ENCODE peak calls at places on chromosomes 5 and 9, in four cellular contexts. W is heart right ventricle, C is gastrocnemius medialis, T is tibial nerve. V is an unnamed sample. For H3K4me1 and H3K36me3, the result is how much of the 10 kb centered on the place peaks cover.

GRCh38 chr9:12815895-12816294 is 41.1 kb downstream of the LURAP1L start:
- DNase-seq in W (no peak), C (no peak), T (no peak), V (no peak)

GRCh38 chr5:140240987-140241706 is 61.8 kb downstream of the PFDN1 start:
- DNase-seq in W (peak), C (peak), T (peak), V (peak)

GRCh38 chr5:162268694-162269481 is 201.3 kb downstream of the GABRG2 start:
- DNase-seq in W (no peak), C (no peak), T (no peak), V (no peak)

GRCh38 chr5:146283344-146283761 is 55.3 kb upstream of the POU4F3 start:
- DNase-seq in W (no peak), C (no peak), T (no peak), V (no peak)

GRCh38 chr5:151319334-151319733 is 15.8 kb upstream of the SLC36A3 start:
- DNase-seq in W (peak), C (no peak), T (peak), V (no peak)

GRCh38 chr5:177035982-177036381 is 13.5 kb downstream of the ZNF346 start:
- DNase-seq in W (no peak), C (no peak), T (no peak), V (no peak)

GRCh38 chr5:176823076-176823481 is 12.7 kb downstream of the UNC5A start:
- DNase-seq in W (no peak), C (no peak), T (no peak), V (no peak)

GRCh38 chr9:127058645-127059021 is 63.8 kb downstream of the ANGPTL2 start:
- DNase-seq in W (no peak), C (no peak), T (no peak), V (no peak)

GRCh38 chr5:322942-323879 is 1.7 kb downstream of the AHRR start:
- DNase-seq in W (no peak), C (no peak), T (no peak), V (peak)

DNA sequence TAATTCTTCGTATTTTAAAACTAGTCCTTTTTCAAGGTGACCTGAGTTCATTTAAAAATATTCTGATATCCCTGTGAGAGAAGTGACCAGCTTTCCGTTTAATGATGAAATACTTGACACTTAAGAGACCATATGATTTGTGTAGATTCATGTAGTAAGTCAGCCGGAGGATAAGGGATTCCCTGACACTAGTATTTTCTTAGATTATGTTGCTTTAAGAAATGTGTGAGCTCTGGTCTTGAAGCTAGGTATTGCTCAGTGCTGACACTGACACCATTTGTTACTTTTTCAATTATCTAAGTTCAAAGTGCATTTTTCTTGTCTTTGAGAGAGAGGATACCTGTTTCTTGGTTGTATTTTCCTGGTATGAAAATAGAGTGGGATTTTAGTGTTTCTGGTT is 4.2 kb downstream of the NIPBL start:
- DNase-seq in W (no peak), C (no peak), T (no peak), V (no peak)
- H3K4me1 ChIP-seq in W (half or more), C (half or more), T (half or more), V (half or more)

GRCh38 chr9:131595771-131596743 is 50.7 kb downstream of the PRRT1B start:
- DNase-seq in W (no peak), C (no peak), T (no peak), V (no peak)

GRCh38 chr9:131594906-131595675 is 49.8 kb downstream of the PRRT1B start:
- DNase-seq in W (no peak), C (no peak), T (no peak), V (no peak)

GRCh38 chr9:131597246-131597645 is 51.9 kb downstream of the PRRT1B start:
- DNase-seq in W (no peak), C (no peak), T (no peak), V (no peak)

GRCh38 chr9:131601683-131602181 is 56.4 kb downstream of the PRRT1B start:
- DNase-seq in W (no peak), C (no peak), T (no peak), V (no peak)

GRCh38 chr9:131598121-131598520 is 52.8 kb downstream of the PRRT1B start:
- DNase-seq in W (no peak), C (peak), T (peak), V (peak)
- H3K36me3 ChIP-seq in W (under half), C (under half), T (under half), V (half or more)

GRCh38 chr9:133144887-133145466 is 18.7 kb downstream of the GBGT1 start:
- DNase-seq in W (no peak), C (no peak), T (no peak), V (no peak)
- H3K4me1 ChIP-seq in W (half or more), C (under half), T (half or more), V (under half)

GRCh38 chr5:95759634-95760033 is 28.5 kb downstream of the RHOBTB3 start:
- DNase-seq in W (no peak), C (no peak), T (no peak), V (no peak)

GRCh38 chr5:95760291-95761191 is 29.4 kb downstream of the RHOBTB3 start:
- DNase-seq in W (no peak), C (no peak), T (no peak), V (no peak)

GRCh38 chr5:95759005-95759404 is 27.9 kb downstream of the RHOBTB3 start:
- DNase-seq in W (no peak), C (no peak), T (no peak), V (no peak)

GRCh38 chr5:95754545-95754944 is 23.4 kb downstream of the RHOBTB3 start:
- DNase-seq in W (no peak), C (no peak), T (no peak), V (no peak)
- H3K36me3 ChIP-seq in W (under half), C (under half), T (under half), V (under half)

GRCh38 chr5:154765396-154765925 is 10.3 kb downstream of the LARP1 start:
- DNase-seq in W (no peak), C (no peak), T (no peak), V (no peak)

GRCh38 chr5:154761062-154761740 is 6.0 kb downstream of the LARP1 start:
- DNase-seq in W (no peak), C (no peak), T (no peak), V (no peak)

GRCh38 chr5:154762261-154762660 is 7.1 kb downstream of the LARP1 start:
- DNase-seq in W (no peak), C (no peak), T (no peak), V (no peak)

GRCh38 chr5:154764967-154765366 is 9.8 kb downstream of the LARP1 start:
- DNase-seq in W (no peak), C (no peak), T (no peak), V (no peak)

GRCh38 chr5:154762700-154763099 is 7.5 kb downstream of the LARP1 start:
- DNase-seq in W (no peak), C (no peak), T (no peak), V (no peak)
- H3K4me1 ChIP-seq in W (half or more), C (half or more), T (half or more), V (half or more)